ENCODE peak calls at places on chromosomes 11 and 22, in seven cellular contexts. Z is fibroblast of the conjunctiva; T is HCEC 1CT; F is glomerular endothelial cell; D is HEK293T; Y is NCI-H748 treated with DMSO at 0.1 percent for 48 hours; M is central memory CD4-positive, alpha-beta T cell. I is an unnamed sample.

GRCh38 chr11:134556186-134556585 is 144.1 kb upstream of the B3GAT1 start:
- DNase-seq in Z (no peak), T (no peak), F (no peak), D (no peak), Y (no peak), M (no peak), I (no peak)

GRCh38 chr11:111525456-111525855 is 10.9 kb downstream of the HOATZ start:
- DNase-seq in Z (no peak), T (no peak), F (no peak), D (no peak), Y (no peak), M (no peak), I (no peak)

GRCh38 chr11:117669062-117669461 is 128.0 kb downstream of the DSCAML1 start:
- DNase-seq in Z (no peak), T (no peak), F (no peak), D (no peak), Y (no peak), M (no peak), I (no peak)

GRCh38 chr11:121422675-121423074 is 29.4 kb upstream of the SORL1 start:
- DNase-seq in Z (no peak), T (no peak), F (no peak), D (no peak), Y (no peak), M (peak), I (no peak)

GRCh38 chr11:130400793-130401483 is 27.5 kb downstream of the ADAMTS8 start:
- DNase-seq in Z (peak), T (peak), F (no peak), D (no peak), Y (no peak), M (no peak), I (peak)

GRCh38 chr22:42908082-42908746 is 51.1 kb upstream of the ARFGAP3 start:
- DNase-seq in Z (no peak), T (no peak), F (no peak), D (no peak), Y (no peak), M (no peak), I (peak)

GRCh38 chr11:27401280-27401679 is 38.3 kb upstream of the CCDC34 start:
- DNase-seq in Z (no peak), T (no peak), F (no peak), D (no peak), Y (no peak), M (no peak), I (no peak)

GRCh38 chr11:62217191-62217748 is 8.8 kb downstream of the SCGB2A1 start:
- DNase-seq in Z (no peak), T (peak), F (no peak), D (peak), Y (peak), M (no peak), I (peak)

GRCh38 chr22:47923011-47923427 is 1160.6 kb downstream of the TBC1D22A start:
- DNase-seq in Z (no peak), T (no peak), F (no peak), D (no peak), Y (no peak), M (no peak), I (no peak)

GRCh38 chr22:35510481-35510934 is 30.1 kb upstream of the RASD2 start:
- DNase-seq in Z (no peak), T (peak), F (no peak), D (no peak), Y (no peak), M (no peak), I (peak)

GRCh38 chr22:46416537-46417267 is 81.2 kb downstream of the TRMU start:
- DNase-seq in Z (no peak), T (no peak), F (no peak), D (no peak), Y (no peak), M (no peak), I (no peak)

GRCh38 chr11:36186340-36186739 is 102.9 kb downstream of the COMMD9 start:
- DNase-seq in Z (peak), T (peak), F (no peak), D (no peak), Y (no peak), M (no peak), I (peak)

GRCh38 chr11:14073821-14074529 is 111.5 kb downstream of the SPON1 start:
- DNase-seq in Z (peak), T (peak), F (no peak), D (no peak), Y (no peak), M (no peak), I (no peak)

GRCh38 chr22:37178350-37179125 is 9.5 kb downstream of the C1QTNF6 start:
- DNase-seq in Z (no peak), T (no peak), F (no peak), D (no peak), Y (no peak), M (no peak), I (no peak)

GRCh38 chr11:44030276-44030932 is 17.4 kb upstream of the ACCSL start:
- DNase-seq in Z (peak), T (peak), F (no peak), D (no peak), Y (no peak), M (no peak), I (peak)

GRCh38 chr22:17085277-17086091 is 684 bp downstream of the IL17RA start:
- DNase-seq in Z (no peak), T (no peak), F (no peak), D (peak), Y (no peak), M (no peak), I (no peak)

GRCh38 chr11:56521955-56522354 is 21.1 kb downstream of the OR5M11 start:
- DNase-seq in Z (no peak), T (no peak), F (no peak), D (no peak), Y (peak), M (no peak), I (no peak)

GRCh38 chr11:69667619-69668604 is 7.2 kb downstream of the LTO1 start:
- DNase-seq in Z (no peak), T (no peak), F (no peak), D (no peak), Y (peak), M (no peak), I (no peak)

GRCh38 chr22:48464246-48464645 is 1363.4 kb downstream of the BRD1 start:
- DNase-seq in Z (no peak), T (no peak), F (no peak), D (no peak), Y (no peak), M (no peak), I (no peak)

GRCh38 chr11:40337118-40337517 is 1122.3 kb downstream of the LRRC4C start:
- DNase-seq in Z (no peak), T (peak), F (no peak), D (no peak), Y (no peak), M (no peak), I (no peak)

GRCh38 chr22:29011868-29012428 is 49.7 kb downstream of the C22orf31 start:
- DNase-seq in Z (no peak), T (no peak), F (no peak), D (no peak), Y (no peak), M (no peak), I (no peak)

GRCh38 chr11:119854521-119854920 is 125.5 kb upstream of the NECTIN1 start:
- DNase-seq in Z (no peak), T (no peak), F (no peak), D (no peak), Y (no peak), M (no peak), I (no peak)

GRCh38 chr11:122778148-122778547 is 60.2 kb upstream of the CRTAM start:
- DNase-seq in Z (no peak), T (peak), F (no peak), D (no peak), Y (no peak), M (no peak), I (no peak)

GRCh38 chr22:23222033-23222840 is 41.9 kb downstream of the BCR start:
- DNase-seq in Z (no peak), T (no peak), F (no peak), D (no peak), Y (no peak), M (no peak), I (no peak)

GRCh38 chr22:31241200-31241599 is 29.1 kb downstream of the LIMK2 start:
- DNase-seq in Z (no peak), T (peak), F (no peak), D (no peak), Y (no peak), M (no peak), I (no peak)

GRCh38 chr11:111225871-111226270 is 19.7 kb upstream of the POU2AF2 start:
- DNase-seq in Z (no peak), T (no peak), F (no peak), D (no peak), Y (no peak), M (no peak), I (no peak)

GRCh38 chr22:21927174-21927823 is 25.3 kb downstream of the PPM1F start:
- DNase-seq in Z (no peak), T (no peak), F (no peak), D (no peak), Y (no peak), M (no peak), I (no peak)

GRCh38 chr11:19869466-19869865 is 156.8 kb downstream of the NAV2 start:
- DNase-seq in Z (no peak), T (no peak), F (no peak), D (no peak), Y (no peak), M (no peak), I (no peak)

GRCh38 chr11:12432507-12432906 is 55.1 kb downstream of the PARVA start:
- DNase-seq in Z (no peak), T (no peak), F (no peak), D (no peak), Y (no peak), M (no peak), I (no peak)

GRCh38 chr11:121249039-121249663 is 43.4 kb upstream of the SC5D start:
- DNase-seq in Z (peak), T (peak), F (peak), D (peak), Y (peak), M (peak), I (peak)

GRCh38 chr22:31133911-31134310 is 6.4 kb downstream of the PLA2G3 start:
- DNase-seq in Z (no peak), T (no peak), F (no peak), D (no peak), Y (no peak), M (no peak), I (no peak)

GRCh38 chr22:31630331-31631329 is 31.4 kb downstream of the PISD start:
- DNase-seq in Z (peak), T (peak), F (no peak), D (peak), Y (peak), M (peak), I (peak)

GRCh38 chr22:20962491-20962945 is 4.5 kb upstream of the AIFM3 start:
- DNase-seq in Z (no peak), T (no peak), F (no peak), D (no peak), Y (no peak), M (no peak), I (no peak)

GRCh38 chr11:117193130-117194020 is 5.8 kb upstream of the TAGLN start:
- DNase-seq in Z (no peak), T (no peak), F (no peak), D (no peak), Y (no peak), M (no peak), I (no peak)

GRCh38 chr11:57354699-57355098 is 16.5 kb downstream of the P2RX3 start:
- DNase-seq in Z (no peak), T (no peak), F (no peak), D (no peak), Y (no peak), M (no peak), I (no peak)

GRCh38 chr11:118497831-118498230 is 29.4 kb upstream of the TTC36 start:
- DNase-seq in Z (peak), T (peak), F (no peak), D (no peak), Y (no peak), M (no peak), I (peak)

GRCh38 chr22:46738961-46739870 is 1.2 kb upstream of the CERK start:
- DNase-seq in Z (peak), T (peak), F (no peak), D (no peak), Y (no peak), M (peak), I (no peak)

GRCh38 chr11:27468209-27468608 is 4.4 kb downstream of the LGR4 start:
- DNase-seq in Z (peak), T (peak), F (peak), D (no peak), Y (no peak), M (no peak), I (peak)

GRCh38 chr11:9254416-9254815 is 10.7 kb downstream of the DENND5A start:
- DNase-seq in Z (no peak), T (no peak), F (no peak), D (no peak), Y (no peak), M (no peak), I (no peak)

GRCh38 chr11:65112551-65113360 is 1.1 kb downstream of the TM7SF2 start:
- DNase-seq in Z (no peak), T (peak), F (no peak), D (peak), Y (peak), M (peak), I (no peak)

I was measured in LHCN-M2.